ENCODE peak calls at places on chromosomes 7 and 10, in seven cellular contexts. One of them, this sample, is unnamed.

GRCh38 chr7:66741706-66742053 is 1.1 kb downstream of the RABGEF1 start:
- DNase-seq in COR-L47: no peak
- DNase-seq in AG08396: no peak
- DNase-seq in GM04503: no peak
- DNase-seq in stimulated activated CD4-positive, alpha-beta T cell treated with anti-CD3 and anti-CD28 coated beads, Interleukin-1b, Interleukin-23, amount 100 ng/mL, for 1 hour: no peak
- DNase-seq in OCI-M1: no peak
- DNase-seq in amygdala: no peak
- DNase-seq in this sample: no peak

GRCh38 chr7:144835166-144835611 is 664 bp downstream of the TPK1 start:
- DNase-seq in COR-L47: peak
- DNase-seq in AG08396: peak
- DNase-seq in GM04503: peak
- DNase-seq in stimulated activated CD4-positive, alpha-beta T cell treated with anti-CD3 and anti-CD28 coated beads, Interleukin-1b, Interleukin-23, amount 100 ng/mL, for 1 hour: no peak
- DNase-seq in OCI-M1: peak
- DNase-seq in amygdala: peak
- DNase-seq in this sample: peak

GRCh38 chr10:104435822-104436221 is 82.2 kb downstream of the CFAP58 start:
- DNase-seq in COR-L47: no peak
- DNase-seq in AG08396: no peak
- DNase-seq in GM04503: no peak
- DNase-seq in stimulated activated CD4-positive, alpha-beta T cell treated with anti-CD3 and anti-CD28 coated beads, Interleukin-1b, Interleukin-23, amount 100 ng/mL, for 1 hour: no peak
- DNase-seq in OCI-M1: no peak
- DNase-seq in amygdala: no peak
- DNase-seq in this sample: no peak

GRCh38 chr7:44881610-44882009 is 3.7 kb downstream of the PURB start:
- DNase-seq in COR-L47: no peak
- DNase-seq in AG08396: peak
- DNase-seq in GM04503: peak
- DNase-seq in stimulated activated CD4-positive, alpha-beta T cell treated with anti-CD3 and anti-CD28 coated beads, Interleukin-1b, Interleukin-23, amount 100 ng/mL, for 1 hour: no peak
- DNase-seq in OCI-M1: peak
- DNase-seq in amygdala: no peak
- DNase-seq in this sample: no peak

GRCh38 chr10:26931223-26931622 is 70.5 kb upstream of the ABI1 start:
- DNase-seq in COR-L47: no peak
- DNase-seq in AG08396: no peak
- DNase-seq in GM04503: no peak
- DNase-seq in stimulated activated CD4-positive, alpha-beta T cell treated with anti-CD3 and anti-CD28 coated beads, Interleukin-1b, Interleukin-23, amount 100 ng/mL, for 1 hour: no peak
- DNase-seq in OCI-M1: no peak
- DNase-seq in amygdala: no peak
- DNase-seq in this sample: no peak

GRCh38 chr10:133272301-133272963 is 4.2 kb downstream of the ADAM8 start:
- DNase-seq in COR-L47: no peak
- DNase-seq in AG08396: no peak
- DNase-seq in GM04503: no peak
- DNase-seq in stimulated activated CD4-positive, alpha-beta T cell treated with anti-CD3 and anti-CD28 coated beads, Interleukin-1b, Interleukin-23, amount 100 ng/mL, for 1 hour: no peak
- DNase-seq in OCI-M1: no peak
- DNase-seq in amygdala: no peak
- DNase-seq in this sample: no peak

GRCh38 chr10:83607959-83608745 is 531.2 kb upstream of the GHITM start:
- DNase-seq in COR-L47: no peak
- DNase-seq in AG08396: no peak
- DNase-seq in GM04503: no peak
- DNase-seq in stimulated activated CD4-positive, alpha-beta T cell treated with anti-CD3 and anti-CD28 coated beads, Interleukin-1b, Interleukin-23, amount 100 ng/mL, for 1 hour: no peak
- DNase-seq in OCI-M1: no peak
- DNase-seq in amygdala: no peak
- DNase-seq in this sample: no peak

GRCh38 chr10:29648983-29649268 is 14.2 kb upstream of the SVIL start:
- DNase-seq in COR-L47: no peak
- DNase-seq in AG08396: no peak
- DNase-seq in GM04503: no peak
- DNase-seq in stimulated activated CD4-positive, alpha-beta T cell treated with anti-CD3 and anti-CD28 coated beads, Interleukin-1b, Interleukin-23, amount 100 ng/mL, for 1 hour: no peak
- DNase-seq in OCI-M1: no peak
- DNase-seq in amygdala: no peak
- DNase-seq in this sample: no peak

GRCh38 chr7:98745722-98746318 is 124.0 kb downstream of the TMEM130 start:
- DNase-seq in COR-L47: peak
- DNase-seq in AG08396: peak
- DNase-seq in GM04503: no peak
- DNase-seq in stimulated activated CD4-positive, alpha-beta T cell treated with anti-CD3 and anti-CD28 coated beads, Interleukin-1b, Interleukin-23, amount 100 ng/mL, for 1 hour: peak
- DNase-seq in OCI-M1: peak
- DNase-seq in amygdala: peak
- DNase-seq in this sample: peak

GRCh38 chr10:128062837-128063563 is 63.2 kb downstream of the MKI67 start:
- DNase-seq in COR-L47: no peak
- DNase-seq in AG08396: no peak
- DNase-seq in GM04503: no peak
- DNase-seq in stimulated activated CD4-positive, alpha-beta T cell treated with anti-CD3 and anti-CD28 coated beads, Interleukin-1b, Interleukin-23, amount 100 ng/mL, for 1 hour: no peak
- DNase-seq in OCI-M1: peak
- DNase-seq in amygdala: peak
- DNase-seq in this sample: no peak

GRCh38 chr10:91587710-91588638 is 44.9 kb downstream of the PPP1R3C start:
- DNase-seq in COR-L47: no peak
- DNase-seq in AG08396: peak
- DNase-seq in GM04503: no peak
- DNase-seq in stimulated activated CD4-positive, alpha-beta T cell treated with anti-CD3 and anti-CD28 coated beads, Interleukin-1b, Interleukin-23, amount 100 ng/mL, for 1 hour: no peak
- DNase-seq in OCI-M1: peak
- DNase-seq in amygdala: peak
- DNase-seq in this sample: no peak

GRCh38 chr7:79340212-79340611 is 113.3 kb downstream of the MAGI2 start:
- DNase-seq in COR-L47: no peak
- DNase-seq in AG08396: no peak
- DNase-seq in GM04503: no peak
- DNase-seq in stimulated activated CD4-positive, alpha-beta T cell treated with anti-CD3 and anti-CD28 coated beads, Interleukin-1b, Interleukin-23, amount 100 ng/mL, for 1 hour: no peak
- DNase-seq in OCI-M1: no peak
- DNase-seq in amygdala: no peak
- DNase-seq in this sample: no peak

GRCh38 chr10:105973252-105973877 is 1191.1 kb downstream of the SORCS1 start:
- DNase-seq in COR-L47: no peak
- DNase-seq in AG08396: no peak
- DNase-seq in GM04503: no peak
- DNase-seq in stimulated activated CD4-positive, alpha-beta T cell treated with anti-CD3 and anti-CD28 coated beads, Interleukin-1b, Interleukin-23, amount 100 ng/mL, for 1 hour: no peak
- DNase-seq in OCI-M1: peak
- DNase-seq in amygdala: no peak
- DNase-seq in this sample: peak

GRCh38 chr10:18424200-18424599 is 227.2 kb downstream of the NSUN6 start:
- DNase-seq in COR-L47: no peak
- DNase-seq in AG08396: no peak
- DNase-seq in GM04503: no peak
- DNase-seq in stimulated activated CD4-positive, alpha-beta T cell treated with anti-CD3 and anti-CD28 coated beads, Interleukin-1b, Interleukin-23, amount 100 ng/mL, for 1 hour: no peak
- DNase-seq in OCI-M1: peak
- DNase-seq in amygdala: no peak
- DNase-seq in this sample: no peak

GRCh38 chr10:78231930-78232329 is 198.3 kb downstream of the RPS24 start:
- DNase-seq in COR-L47: no peak
- DNase-seq in AG08396: no peak
- DNase-seq in GM04503: no peak
- DNase-seq in stimulated activated CD4-positive, alpha-beta T cell treated with anti-CD3 and anti-CD28 coated beads, Interleukin-1b, Interleukin-23, amount 100 ng/mL, for 1 hour: no peak
- DNase-seq in OCI-M1: no peak
- DNase-seq in amygdala: no peak
- DNase-seq in this sample: no peak

GRCh38 chr10:12839349-12839927 is 162.1 kb downstream of the CCDC3 start:
- DNase-seq in COR-L47: no peak
- DNase-seq in AG08396: no peak
- DNase-seq in GM04503: no peak
- DNase-seq in stimulated activated CD4-positive, alpha-beta T cell treated with anti-CD3 and anti-CD28 coated beads, Interleukin-1b, Interleukin-23, amount 100 ng/mL, for 1 hour: no peak
- DNase-seq in OCI-M1: no peak
- DNase-seq in amygdala: no peak
- DNase-seq in this sample: no peak

GRCh38 chr10:29496341-29497162 is 138.2 kb downstream of the SVIL start:
- DNase-seq in COR-L47: peak
- DNase-seq in AG08396: peak
- DNase-seq in GM04503: peak
- DNase-seq in stimulated activated CD4-positive, alpha-beta T cell treated with anti-CD3 and anti-CD28 coated beads, Interleukin-1b, Interleukin-23, amount 100 ng/mL, for 1 hour: peak
- DNase-seq in OCI-M1: peak
- DNase-seq in amygdala: peak
- DNase-seq in this sample: peak

GRCh38 chr10:9096288-9096687 is 1041.8 kb downstream of the GATA3 start:
- DNase-seq in COR-L47: no peak
- DNase-seq in AG08396: no peak
- DNase-seq in GM04503: no peak
- DNase-seq in stimulated activated CD4-positive, alpha-beta T cell treated with anti-CD3 and anti-CD28 coated beads, Interleukin-1b, Interleukin-23, amount 100 ng/mL, for 1 hour: no peak
- DNase-seq in OCI-M1: no peak
- DNase-seq in amygdala: no peak
- DNase-seq in this sample: no peak

GRCh38 chr10:113708640-113709039 is 28.9 kb downstream of the CASP7 start:
- DNase-seq in COR-L47: no peak
- DNase-seq in AG08396: no peak
- DNase-seq in GM04503: no peak
- DNase-seq in stimulated activated CD4-positive, alpha-beta T cell treated with anti-CD3 and anti-CD28 coated beads, Interleukin-1b, Interleukin-23, amount 100 ng/mL, for 1 hour: no peak
- DNase-seq in OCI-M1: no peak
- DNase-seq in amygdala: no peak
- DNase-seq in this sample: no peak

GRCh38 chr10:97494863-97495506 is 3.2 kb downstream of the MMS19 start:
- DNase-seq in COR-L47: no peak
- DNase-seq in AG08396: no peak
- DNase-seq in GM04503: no peak
- DNase-seq in stimulated activated CD4-positive, alpha-beta T cell treated with anti-CD3 and anti-CD28 coated beads, Interleukin-1b, Interleukin-23, amount 100 ng/mL, for 1 hour: no peak
- DNase-seq in OCI-M1: no peak
- DNase-seq in amygdala: no peak
- DNase-seq in this sample: peak

GRCh38 chr7:101563933-101564777 is 64.9 kb downstream of the MYL10 start:
- DNase-seq in COR-L47: no peak
- DNase-seq in AG08396: peak
- DNase-seq in GM04503: no peak
- DNase-seq in stimulated activated CD4-positive, alpha-beta T cell treated with anti-CD3 and anti-CD28 coated beads, Interleukin-1b, Interleukin-23, amount 100 ng/mL, for 1 hour: no peak
- DNase-seq in OCI-M1: no peak
- DNase-seq in amygdala: no peak
- DNase-seq in this sample: no peak

This sample was measured in NCI-H1417.